ENCODE peak calls at places on chromosomes 11 and 22, in ten cellular contexts. X is stimulated activated CD8-positive, alpha-beta memory T cell treated with anti-CD3 and anti-CD28 coated beads, Interleukin-12 subunit alpha, Interleukin-12 subunit beta, amount 100 ng/mL, for 1 hour; T is Right ventricle myocardium superior; A is retina; B is T follicular helper cell; Z is activated naive CD8-positive, alpha-beta T cell treated with anti-CD3 and anti-CD28 coated beads, Interleukin-2, amount 10 ng/mL, durations not matched to agents 7 days and 5 days; O is brain microvascular endothelial cell; W is effector CD4-positive, alpha-beta T cell; F is NCI-H748 treated with DMSO at 0.1 percent for 48 hours; D is right atrium auricular region. N is an unnamed sample.

GRCh38 chr11:93922830-93923229 is 72.4 kb upstream of the VSTM5 start:
- DNase-seq in X (no peak), T (no peak), A (no peak), B (no peak), Z (no peak), O (no peak), W (no peak), F (no peak), D (no peak), N (no peak)

GRCh38 chr22:29081499-29082236 is 8.8 kb downstream of the KREMEN1 start:
- DNase-seq in X (no peak), T (no peak), A (no peak), B (no peak), Z (no peak), O (no peak), W (no peak), F (no peak), D (no peak), N (no peak)

GRCh38 chr11:120180571-120181445 is 30.0 kb upstream of the OAF start:
- DNase-seq in X (no peak), T (no peak), A (peak), B (no peak), Z (no peak), O (peak), W (no peak), F (no peak), D (peak), N (peak)

GRCh38 chr11:120331301-120331966 is 4.8 kb upstream of the ARHGEF12 start:
- DNase-seq in X (no peak), T (peak), A (no peak), B (no peak), Z (no peak), O (peak), W (no peak), F (no peak), D (no peak), N (peak)

GRCh38 chr11:124886978-124887666 is 10.5 kb downstream of the ROBO4 start:
- DNase-seq in X (no peak), T (no peak), A (no peak), B (no peak), Z (no peak), O (no peak), W (no peak), F (no peak), D (no peak), N (no peak)

GRCh38 chr22:40462195-40462988 is 92.0 kb downstream of the SGSM3 start:
- DNase-seq in X (no peak), T (no peak), A (no peak), B (no peak), Z (no peak), O (no peak), W (peak), F (no peak), D (no peak), N (no peak)

GRCh38 chr11:76408171-76408965 is 27.2 kb downstream of the GVQW3 start:
- DNase-seq in X (no peak), T (no peak), A (peak), B (no peak), Z (no peak), O (no peak), W (no peak), F (no peak), D (no peak), N (no peak)

GRCh38 chr22:32723632-32724031 is 77.9 kb upstream of the TIMP3 start:
- DNase-seq in X (peak), T (peak), A (no peak), B (no peak), Z (peak), O (peak), W (no peak), F (no peak), D (peak), N (peak)

GRCh38 chr22:26658161-26658560 is 773 bp downstream of the MIAT start:
- DNase-seq in X (no peak), T (no peak), A (no peak), B (no peak), Z (no peak), O (no peak), W (no peak), F (no peak), D (no peak), N (no peak)

GRCh38 chr11:6794637-6795036 is 4.9 kb downstream of the OR6A2 start:
- DNase-seq in X (no peak), T (no peak), A (no peak), B (no peak), Z (no peak), O (no peak), W (no peak), F (no peak), D (no peak), N (no peak)